ENCODE peak calls at places on chromosome 7, in eight cellular contexts. P is psoas muscle, F is right atrium auricular region, R is ascending aorta, N is tibial artery, W is fibroblast of lung, S is pancreas, L is HCT116. Q is an unnamed sample.

GRCh38 chr7:118590107-118590506 is 365.6 kb downstream of the ANKRD7 start:
- DNase-seq in P (no peak), F (no peak), R (no peak), N (no peak), W (no peak), S (no peak), L (peak), Q (no peak)

GRCh38 chr7:78326870-78327269 is 528.3 kb downstream of the PHTF2 start:
- DNase-seq in P (no peak), F (no peak), R (no peak), N (no peak), W (no peak), S (no peak), L (no peak), Q (no peak)

GRCh38 chr7:143372070-143372469 is 9.1 kb upstream of the ZYX start:
- DNase-seq in P (peak), F (no peak), R (no peak), N (peak), W (peak), S (no peak), L (no peak), Q (no peak)

GRCh38 chr7:82953324-82954027 is 209.2 kb downstream of the PCLO start:
- DNase-seq in P (no peak), F (no peak), R (no peak), N (no peak), W (no peak), S (no peak), L (no peak), Q (no peak)

GRCh38 chr7:32104766-32105165 is 34.6 kb upstream of the PDE1C start:
- DNase-seq in P (no peak), F (no peak), R (no peak), N (no peak), W (no peak), S (no peak), L (no peak), Q (no peak)

GRCh38 chr7:141320287-141320686 is 230.9 kb upstream of the AGK start:
- DNase-seq in P (no peak), F (no peak), R (no peak), N (no peak), W (peak), S (no peak), L (no peak), Q (no peak)

GRCh38 chr7:42880392-42880791 is 31.5 kb downstream of the C7orf25 start:
- DNase-seq in P (no peak), F (no peak), R (no peak), N (no peak), W (peak), S (no peak), L (no peak), Q (no peak)

GRCh38 chr7:131480384-131481315 is 75.8 kb downstream of the PODXL start:
- DNase-seq in P (no peak), F (no peak), R (no peak), N (no peak), W (no peak), S (no peak), L (no peak), Q (no peak)

GRCh38 chr7:72493850-72494661 is 81.9 kb upstream of the CALN1 start:
- DNase-seq in P (no peak), F (no peak), R (no peak), N (peak), W (peak), S (peak), L (peak), Q (no peak)

GRCh38 chr7:22110881-22111280 is 165.2 kb upstream of the CDCA7L start:
- DNase-seq in P (no peak), F (no peak), R (no peak), N (no peak), W (no peak), S (no peak), L (no peak), Q (no peak)
- H3K27ac ChIP-seq in P (no peak), F (no peak), R (no peak), N (no peak), W (no peak), S (no peak), L (no peak), Q (no peak)

DNA sequence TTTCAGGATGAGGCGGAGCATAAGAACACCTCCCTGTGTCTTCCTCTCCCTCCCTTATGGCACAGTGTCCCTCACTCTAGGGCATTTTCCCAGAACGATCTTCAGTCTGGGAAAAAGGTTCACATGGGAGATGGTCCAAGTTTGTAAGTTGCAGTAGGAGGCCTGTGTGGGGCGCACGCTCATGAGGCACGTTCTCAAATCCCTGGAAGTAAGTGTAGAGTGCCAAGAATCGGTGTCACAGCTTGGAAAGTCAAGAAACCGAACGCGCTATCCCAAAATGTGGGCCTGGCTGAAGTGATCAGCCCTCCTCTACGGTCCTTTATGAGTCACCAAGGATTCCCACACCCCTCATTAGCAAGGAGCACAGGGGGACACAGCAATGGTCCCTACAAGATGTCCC is 23.9 kb upstream of the SMARCD3 start:
- DNase-seq in P (no peak), F (no peak), R (no peak), N (peak), W (peak), S (no peak), L (no peak), Q (no peak)
- H3K4me3 ChIP-seq in P (no peak), F (no peak), R (no peak), N (no peak), W (no peak), S (no peak), L (no peak), Q (no peak)

DNA sequence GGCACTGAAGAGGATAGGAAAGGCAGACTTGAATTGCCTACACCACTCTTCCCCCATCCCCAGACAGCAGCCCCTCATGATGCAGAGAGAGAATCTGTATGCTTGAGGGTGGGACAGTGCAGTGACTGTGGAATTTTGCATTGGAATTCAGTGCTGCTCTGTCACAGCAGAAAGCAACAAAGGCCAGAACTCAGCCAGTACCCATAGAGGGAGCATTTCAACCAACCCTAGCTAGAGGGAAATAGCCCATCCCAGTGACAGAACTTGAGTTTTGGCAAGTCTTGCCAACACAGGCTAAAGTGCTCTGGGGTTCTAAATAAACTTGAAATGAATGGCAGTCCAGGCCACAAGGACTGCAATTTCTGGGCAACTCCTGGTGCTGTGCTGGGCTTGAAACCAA is 80.4 kb downstream of the TES start:
- DNase-seq in P (no peak), F (no peak), R (no peak), N (no peak), W (no peak), S (no peak), L (no peak), Q (no peak)
- TF ChIP-seq CTCF in P (no peak), F (no peak), R (no peak), N (no peak), W (no peak), S (no peak), L (peak), Q (no peak)

GRCh38 chr7:139743967-139744767 is 33.6 kb downstream of the HIPK2 start:
- DNase-seq in P (no peak), F (no peak), R (no peak), N (no peak), W (no peak), S (no peak), L (no peak), Q (no peak)
- H3K27ac ChIP-seq in P (peak), F (peak), R (no peak), N (no peak), W (no peak), S (no peak), L (no peak), Q (no peak)

GRCh38 chr7:106110885-106111670 is 1.0 kb downstream of the SYPL1 start:
- DNase-seq in P (no peak), F (no peak), R (no peak), N (no peak), W (peak), S (no peak), L (no peak), Q (no peak)

GRCh38 chr7:106110238-106110560 is 1.9 kb downstream of the SYPL1 start:
- DNase-seq in P (no peak), F (no peak), R (no peak), N (no peak), W (peak), S (no peak), L (no peak), Q (no peak)

GRCh38 chr7:106108988-106109387 is 3.1 kb downstream of the SYPL1 start:
- DNase-seq in P (no peak), F (no peak), R (no peak), N (no peak), W (no peak), S (no peak), L (no peak), Q (no peak)

GRCh38 chr7:106111671-106112117 is 418 bp downstream of the SYPL1 start:
- DNase-seq in P (peak), F (peak), R (no peak), N (peak), W (peak), S (peak), L (peak), Q (peak)

GRCh38 chr7:106109521-106110237 is 2.4 kb downstream of the SYPL1 start:
- DNase-seq in P (no peak), F (no peak), R (no peak), N (no peak), W (no peak), S (no peak), L (no peak), Q (no peak)
- H3K4me3 ChIP-seq in P (peak), F (no peak), R (peak), N (peak), W (no peak), S (no peak), L (no peak), Q (no peak)

DNA sequence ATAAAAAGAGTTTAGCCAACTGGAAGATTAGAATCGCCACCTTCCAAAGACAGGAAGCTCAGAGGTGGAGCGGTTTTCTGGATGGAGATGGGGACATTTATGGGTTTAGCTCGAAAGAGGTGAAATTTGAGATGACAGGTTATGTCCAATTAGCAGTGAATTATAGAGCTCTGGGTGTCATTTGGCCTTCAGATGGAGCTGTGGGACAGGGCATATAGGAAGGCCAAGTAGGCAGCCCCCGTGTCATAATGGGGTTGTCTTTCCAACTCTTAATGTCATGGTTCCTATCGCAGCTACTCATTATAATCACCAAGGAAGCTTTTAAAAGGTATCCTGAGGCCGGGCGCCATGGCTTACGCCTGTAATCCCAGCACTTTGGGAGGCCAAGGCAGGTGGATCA is 21.0 kb upstream of the EEPD1 start:
- DNase-seq in P (no peak), F (no peak), R (no peak), N (no peak), W (no peak), S (no peak), L (no peak), Q (no peak)
- TF ChIP-seq CTCF in P (no peak), F (no peak), R (no peak), N (no peak), W (no peak), S (no peak), L (no peak), Q (no peak)

GRCh38 chr7:84106291-84106690 is 88.3 kb downstream of the SEMA3A start:
- DNase-seq in P (no peak), F (no peak), R (no peak), N (no peak), W (no peak), S (no peak), L (no peak), Q (no peak)
- H3K27ac ChIP-seq in P (no peak), F (no peak), R (no peak), N (no peak), W (no peak), S (no peak), L (no peak), Q (no peak)

DNA sequence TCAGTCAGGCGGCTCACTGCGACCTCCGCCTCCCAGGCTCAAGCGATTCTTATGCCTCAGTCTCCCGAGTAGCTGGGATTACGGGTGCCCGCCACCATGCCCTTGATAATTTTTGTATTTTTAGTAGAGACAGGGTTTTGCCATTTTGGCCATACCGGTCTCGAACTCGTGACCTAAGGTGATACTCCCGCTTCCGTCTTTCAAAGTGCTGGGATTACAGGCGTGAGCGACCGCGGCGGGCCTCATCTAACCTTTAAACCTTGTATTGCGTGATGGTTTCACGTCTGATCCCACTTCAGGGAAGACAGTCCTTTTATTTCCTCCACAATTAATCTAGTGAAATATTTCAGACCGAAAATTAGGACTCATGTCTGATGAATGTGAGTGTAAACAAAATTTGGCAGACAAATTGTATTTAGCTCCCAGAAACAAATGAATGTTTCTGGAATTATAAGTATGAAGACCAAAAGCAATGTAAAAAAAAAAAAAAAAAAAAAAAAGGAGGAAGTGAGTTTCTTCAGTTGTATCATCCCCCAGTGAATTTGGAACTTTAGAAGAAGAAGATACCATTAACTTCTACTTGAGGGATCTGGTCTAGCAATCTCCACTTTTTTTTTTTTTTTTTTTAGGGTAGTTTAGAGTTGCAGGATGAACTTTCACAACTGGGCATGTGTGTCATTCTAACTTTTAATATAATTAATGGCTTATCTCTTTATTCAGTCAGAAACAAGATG is 1.6 kb downstream of the NUP42 start:
- DNase-seq in P (no peak), F (no peak), R (no peak), N (no peak), W (no peak), S (no peak), L (no peak), Q (no peak)
- H3K4me3 ChIP-seq in P (peak), F (no peak), R (peak), N (peak), W (peak), S (no peak), L (peak), Q (peak)

GRCh38 chr7:24057243-24057642 is 226.7 kb upstream of the NPY start:
- DNase-seq in P (no peak), F (no peak), R (no peak), N (no peak), W (no peak), S (no peak), L (peak), Q (no peak)
- TF ChIP-seq CTCF in P (no peak), F (no peak), R (no peak), N (no peak), W (peak), S (no peak), L (peak), Q (peak)

DNA sequence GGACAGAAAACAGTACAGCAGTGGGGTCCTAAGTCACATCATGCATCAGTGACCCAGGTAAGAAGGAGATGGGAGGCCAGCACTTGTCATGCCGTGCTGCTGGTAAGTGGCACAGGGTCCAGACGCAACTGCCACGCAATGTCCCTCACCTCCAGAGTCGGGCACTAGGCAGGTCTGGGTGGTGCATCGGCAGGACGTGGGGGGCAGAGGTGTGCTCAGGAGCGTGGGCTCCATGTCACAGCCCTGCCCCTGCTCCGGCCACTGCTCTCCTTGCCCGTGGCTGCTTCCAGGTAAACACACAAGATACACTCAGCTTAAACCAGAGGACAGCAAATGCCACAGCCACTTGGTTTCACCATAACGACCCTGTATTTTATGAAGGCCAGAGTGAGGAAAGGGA is 47.3 kb downstream of the COBL start:
- DNase-seq in P (no peak), F (no peak), R (no peak), N (no peak), W (no peak), S (no peak), L (no peak), Q (no peak)
- H3K27ac ChIP-seq in P (no peak), F (no peak), R (no peak), N (no peak), W (no peak), S (no peak), L (no peak), Q (no peak)